ENCODE peak calls at places on chromosomes 16 and 17, in seven cellular contexts. B is SHP77 treated with DMSO at 0.1 percent for 48 hours; N is BE2C; R is Kasumi-1; V is naive thymus-derived CD8-positive, alpha-beta T cell; E is DMS153; Q is omental fat pad. S is an unnamed sample.

GRCh38 chr16:50293994-50294855 is 27.9 kb downstream of the ADCY7 start:
- DNase-seq in V (no peak), N (no peak), R (no peak), Q (no peak), B (no peak), E (no peak), S (no peak)

GRCh38 chr17:2122641-2123302 is 67.9 kb downstream of the HIC1 start:
- DNase-seq in V (no peak), R (peak), Q (no peak), N (peak), E (peak), B (peak), S (no peak)

GRCh38 chr17:63760771-63761539 is 12.4 kb downstream of the CCDC47 start:
- DNase-seq in E (no peak), R (no peak), V (no peak), N (no peak), B (no peak), Q (no peak), S (no peak)

GRCh38 chr17:27609606-27610303 is 21.2 kb upstream of the LGALS9 start:
- DNase-seq in B (no peak), R (peak), E (peak), N (peak), Q (no peak), V (no peak), S (peak)

GRCh38 chr16:67927131-67927941 is 4.3 kb downstream of the CTRL start:
- DNase-seq in B (no peak), E (no peak), R (no peak), Q (no peak), V (no peak), N (no peak), S (no peak)

GRCh38 chr16:87702325-87702811 is 63.4 kb downstream of the KLHDC4 start:
- DNase-seq in R (peak), E (no peak), Q (no peak), B (no peak), V (peak), N (peak), S (peak)

GRCh38 chr16:11117576-11118211 is 138.3 kb downstream of the SOCS1 start:
- DNase-seq in B (no peak), V (no peak), Q (no peak), N (no peak), E (no peak), R (no peak), S (no peak)

GRCh38 chr16:23434380-23434779 is 18.6 kb downstream of the COG7 start:
- DNase-seq in R (peak), V (no peak), B (no peak), Q (no peak), N (peak), E (peak), S (no peak)

GRCh38 chr17:7703584-7704574 is 1.1 kb upstream of the EFNB3 start:
- DNase-seq in V (no peak), E (peak), B (peak), R (no peak), Q (no peak), N (peak), S (no peak)

GRCh38 chr16:19330801-19331484 is 45.4 kb downstream of the CLEC19A start:
- DNase-seq in N (no peak), V (no peak), Q (no peak), R (no peak), B (no peak), E (peak), S (no peak)

GRCh38 chr17:63116967-63117366 is 150.9 kb downstream of the TANC2 start:
- DNase-seq in Q (no peak), B (no peak), V (no peak), E (peak), N (peak), R (no peak), S (no peak)

GRCh38 chr16:87847785-87848675 is 21.3 kb downstream of the SLC7A5 start:
- DNase-seq in V (no peak), R (no peak), N (no peak), B (no peak), E (no peak), Q (no peak), S (no peak)

GRCh38 chr17:48543854-48544355 is 1.0 kb downstream of the HOXB2 start:
- DNase-seq in B (no peak), V (peak), Q (no peak), R (no peak), E (no peak), N (no peak), S (peak)

GRCh38 chr17:74920679-74921044 is 2.4 kb downstream of the USH1G start:
- DNase-seq in R (no peak), Q (no peak), V (no peak), B (no peak), E (no peak), N (no peak), S (no peak)

GRCh38 chr16:68275611-68276191 is 11.4 kb downstream of the SLC7A6 start:
- DNase-seq in N (no peak), E (peak), Q (no peak), V (no peak), R (peak), B (peak), S (no peak)

GRCh38 chr16:56107944-56108583 is 83.2 kb upstream of the GNAO1 start:
- DNase-seq in R (no peak), B (no peak), V (no peak), E (peak), N (peak), Q (no peak), S (no peak)

GRCh38 chr17:58660621-58661020 is 31.2 kb downstream of the TEX14 start:
- DNase-seq in Q (no peak), N (no peak), E (no peak), R (no peak), B (no peak), V (no peak), S (no peak)

GRCh38 chr16:4123617-4124300 is 7.5 kb upstream of the ADCY9 start:
- DNase-seq in N (peak), V (no peak), R (no peak), B (no peak), E (no peak), Q (no peak), S (no peak)

GRCh38 chr17:43768382-43768781 is 9.8 kb upstream of the SOST start:
- DNase-seq in E (no peak), N (no peak), Q (no peak), R (peak), V (no peak), B (no peak), S (no peak)

GRCh38 chr17:39357488-39357887 is 43.9 kb downstream of the FBXL20 start:
- DNase-seq in B (no peak), N (no peak), R (no peak), Q (no peak), E (no peak), V (no peak), S (no peak)

GRCh38 chr17:19383681-19384470 is 3.1 kb downstream of the MFAP4 start:
- DNase-seq in B (no peak), V (no peak), R (no peak), N (no peak), E (no peak), Q (peak), S (no peak)

GRCh38 chr16:11914759-11915643 is 755 bp downstream of the GSPT1 start:
- DNase-seq in E (no peak), R (no peak), B (no peak), V (peak), Q (no peak), N (peak), S (no peak)

GRCh38 chr16:15849209-15849981 is 7.4 kb downstream of the MYH11 start:
- DNase-seq in E (no peak), B (no peak), Q (no peak), V (no peak), N (no peak), R (no peak), S (no peak)

GRCh38 chr17:45160505-45161287 is 979 bp upstream of the HEXIM2 start:
- DNase-seq in B (no peak), N (peak), V (peak), Q (peak), R (peak), E (no peak), S (no peak)

GRCh38 chr17:68418876-68419275 is 38.4 kb downstream of the WIPI1 start:
- DNase-seq in N (no peak), Q (no peak), V (no peak), E (no peak), R (no peak), B (no peak), S (no peak)

GRCh38 chr17:69250641-69251040 is 22.0 kb upstream of the ABCA10 start:
- DNase-seq in E (no peak), Q (no peak), N (no peak), R (no peak), V (no peak), B (no peak), S (no peak)

GRCh38 chr16:24849641-24850040 is 3.9 kb downstream of the SLC5A11 start:
- DNase-seq in B (no peak), E (no peak), V (no peak), Q (no peak), R (no peak), N (no peak), S (no peak)

GRCh38 chr17:55421179-55421934 is at the start of gene MMD:
- DNase-seq in E (no peak), V (peak), N (peak), Q (no peak), R (peak), B (no peak), S (no peak)

GRCh38 chr17:41098476-41098875 is 534 bp upstream of the KRTAP4-8 start:
- DNase-seq in N (no peak), R (no peak), Q (no peak), B (no peak), E (no peak), V (no peak), S (no peak)

GRCh38 chr17:80198144-80198661 is 21.9 kb downstream of the SGSH start:
- DNase-seq in Q (no peak), B (peak), V (no peak), R (no peak), E (no peak), N (no peak), S (no peak)

GRCh38 chr17:57861000-57861736 is 11.3 kb upstream of the MRPS23 start:
- DNase-seq in V (no peak), R (peak), Q (no peak), E (peak), N (no peak), B (no peak), S (no peak)

GRCh38 chr16:74107795-74108610 is 188.6 kb upstream of the PSMD7 start:
- DNase-seq in R (peak), V (no peak), B (peak), Q (no peak), E (no peak), N (peak), S (peak)

GRCh38 chr17:65259281-65259680 is 122.1 kb downstream of the RGS9 start:
- DNase-seq in Q (no peak), V (no peak), N (no peak), E (no peak), R (no peak), B (no peak), S (no peak)

GRCh38 chr17:68457168-68457538 is at the start of gene WIPI1:
- DNase-seq in V (no peak), E (no peak), N (no peak), B (no peak), R (no peak), Q (no peak), S (no peak)

GRCh38 chr17:48841395-48841831 is 10.6 kb downstream of the CALCOCO2 start:
- DNase-seq in V (peak), Q (no peak), E (no peak), N (no peak), R (peak), B (no peak), S (no peak)

GRCh38 chr16:88300463-88300835 is 82.3 kb upstream of the ZNF469 start:
- DNase-seq in Q (no peak), R (no peak), V (no peak), N (no peak), B (no peak), E (no peak), S (no peak)

GRCh38 chr16:81779540-81780320 is 639 bp downstream of the PLCG2 start:
- DNase-seq in N (no peak), R (no peak), V (peak), E (no peak), Q (no peak), B (no peak), S (no peak)

GRCh38 chr16:89923640-89924297 is 627 bp downstream of the TUBB3 start:
- DNase-seq in V (no peak), R (no peak), E (peak), N (peak), Q (no peak), B (no peak), S (peak)

GRCh38 chr17:59840908-59841666 is 51.7 kb downstream of the TUBD1 start:
- DNase-seq in B (no peak), E (no peak), V (no peak), N (no peak), Q (no peak), R (no peak), S (no peak)